ENCODE peak calls at places on chromosome 3, in five cellular contexts. P, U, Q, V and T are unnamed samples.

GRCh38 chr3:125057186-125057850 is 1.5 kb upstream of the HEG1 start:
- DNase-seq in P (peak), U (no peak), Q (no peak), V (no peak), T (no peak)

GRCh38 chr3:43736558-43736995 is 45.8 kb downstream of the ABHD5 start:
- DNase-seq in P (no peak), U (no peak), Q (no peak), V (peak), T (peak)

GRCh38 chr3:69901802-69902201 is 97.7 kb upstream of the SAMMSON start:
- DNase-seq in P (no peak), U (no peak), Q (no peak), V (no peak), T (no peak)

GRCh38 chr3:180802837-180803236 is 109.6 kb upstream of the FXR1 start:
- DNase-seq in P (peak), U (peak), Q (peak), V (peak), T (no peak)

GRCh38 chr3:51386159-51386851 is 1.2 kb downstream of the MANF start:
- DNase-seq in P (no peak), U (no peak), Q (peak), V (no peak), T (no peak)

GRCh38 chr3:105791919-105792786 is 76.7 kb downstream of the CBLB start:
- DNase-seq in P (peak), U (no peak), Q (no peak), V (peak), T (no peak)

GRCh38 chr3:157064402-157064801 is 95.5 kb downstream of the CCNL1 start:
- DNase-seq in P (no peak), U (no peak), Q (peak), V (no peak), T (no peak)

GRCh38 chr3:9833078-9833477 is 10.7 kb downstream of the RPUSD3 start:
- DNase-seq in P (no peak), U (no peak), Q (no peak), V (no peak), T (no peak)

GRCh38 chr3:17201538-17201937 is 316.8 kb downstream of the PLCL2 start:
- DNase-seq in P (no peak), U (no peak), Q (no peak), V (no peak), T (no peak)

GRCh38 chr3:197137741-197138140 is 108.1 kb upstream of the MELTF start:
- DNase-seq in P (no peak), U (no peak), Q (no peak), V (no peak), T (no peak)

GRCh38 chr3:129572603-129573002 is 29.6 kb downstream of the H1-8 start:
- DNase-seq in P (no peak), U (no peak), Q (no peak), V (no peak), T (no peak)

GRCh38 chr3:182795383-182795782 is 2.1 kb downstream of the ATP11B start:
- DNase-seq in P (peak), U (no peak), Q (peak), V (no peak), T (no peak)

GRCh38 chr3:141686477-141687280 is 51.4 kb upstream of the RNF7 start:
- DNase-seq in P (peak), U (no peak), Q (no peak), V (peak), T (no peak)

GRCh38 chr3:10570196-10570946 is 65.0 kb upstream of the ATP2B2 start:
- DNase-seq in P (no peak), U (no peak), Q (no peak), V (no peak), T (no peak)

GRCh38 chr3:94162700-94163099 is 99.8 kb downstream of the NSUN3 start:
- DNase-seq in P (peak), U (peak), Q (peak), V (peak), T (peak)

GRCh38 chr3:55624238-55624637 is 137.1 kb upstream of the WNT5A start:
- DNase-seq in P (peak), U (no peak), Q (peak), V (no peak), T (no peak)

GRCh38 chr3:70000563-70001081 is 1.1 kb downstream of the SAMMSON start:
- DNase-seq in P (no peak), U (no peak), Q (no peak), V (peak), T (no peak)

GRCh38 chr3:126309162-126309561 is 48.0 kb downstream of the KLF15 start:
- DNase-seq in P (no peak), U (no peak), Q (no peak), V (no peak), T (no peak)

GRCh38 chr3:108099679-108100428 is 9.0 kb upstream of the CD47 start:
- DNase-seq in P (no peak), U (no peak), Q (peak), V (no peak), T (no peak)
- TF ChIP-seq CTCF in P (no peak), U (no peak), Q (no peak), V (no peak), T (no peak)

DNA sequence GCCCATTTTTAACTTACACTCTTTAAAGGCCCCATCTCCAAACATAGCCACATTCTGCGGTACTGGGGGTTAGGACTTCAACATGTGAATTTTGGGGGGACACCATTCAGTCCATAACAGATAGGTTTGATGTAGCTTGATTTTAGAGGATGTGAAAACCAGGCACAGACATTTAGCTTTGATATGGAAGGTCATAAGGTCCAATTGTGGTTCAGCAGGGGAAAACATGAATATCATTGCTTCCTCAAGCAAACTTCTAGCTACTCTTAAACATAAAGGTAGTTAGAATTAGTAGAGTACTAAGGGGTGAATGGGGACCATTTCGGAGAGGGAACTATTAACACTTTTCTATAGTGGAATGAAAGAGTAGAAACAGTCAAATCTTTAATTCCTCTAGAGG is 13.6 kb upstream of the NFKBIZ start:
- DNase-seq in P (no peak), U (no peak), Q (no peak), V (no peak), T (no peak)
- H3K4me3 ChIP-seq in P (no peak), U (no peak), Q (peak), V (no peak), T (no peak)

GRCh38 chr3:37308247-37308646 is 133.9 kb upstream of the LRRFIP2 start:
- DNase-seq in P (peak), U (peak), Q (peak), V (peak), T (no peak)
- TF ChIP-seq CTCF in P (peak), U (peak), Q (peak), V (peak), T (no peak)

GRCh38 chr3:112634786-112635541 is 6.0 kb downstream of the CCDC80 start:
- DNase-seq in P (no peak), U (no peak), Q (no peak), V (no peak), T (no peak)
- H3K4me3 ChIP-seq in P (peak), U (no peak), Q (no peak), V (no peak), T (no peak)

DNA sequence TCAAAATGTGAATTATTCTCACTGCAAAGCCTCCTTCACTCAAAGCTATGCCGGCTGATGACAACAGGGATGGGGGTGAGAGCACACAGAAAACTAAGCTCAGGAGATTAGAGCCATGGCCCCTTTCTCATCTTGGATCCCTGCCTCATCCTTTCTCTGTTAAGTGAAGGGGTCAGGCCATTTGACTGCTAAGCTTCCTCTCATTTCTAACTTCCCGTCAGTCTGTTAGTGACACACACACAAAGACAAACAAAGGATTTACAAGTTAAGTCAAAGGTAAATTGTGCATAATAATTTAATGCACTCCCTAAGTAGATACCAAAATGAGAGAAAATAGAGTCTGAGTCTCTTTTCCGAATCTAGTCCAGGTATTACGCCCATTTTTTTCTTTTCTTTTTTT is 1.2 kb downstream of the SS18L2 start:
- DNase-seq in P (no peak), U (no peak), Q (no peak), V (no peak), T (no peak)
- TF ChIP-seq CTCF in P (no peak), U (no peak), Q (no peak), V (no peak), T (no peak)

GRCh38 chr3:52707585-52707984 is 1.7 kb downstream of the SPCS1 start:
- DNase-seq in P (no peak), U (no peak), Q (peak), V (no peak), T (no peak)
- H3K4me3 ChIP-seq in P (no peak), U (no peak), Q (peak), V (peak), T (peak)

DNA sequence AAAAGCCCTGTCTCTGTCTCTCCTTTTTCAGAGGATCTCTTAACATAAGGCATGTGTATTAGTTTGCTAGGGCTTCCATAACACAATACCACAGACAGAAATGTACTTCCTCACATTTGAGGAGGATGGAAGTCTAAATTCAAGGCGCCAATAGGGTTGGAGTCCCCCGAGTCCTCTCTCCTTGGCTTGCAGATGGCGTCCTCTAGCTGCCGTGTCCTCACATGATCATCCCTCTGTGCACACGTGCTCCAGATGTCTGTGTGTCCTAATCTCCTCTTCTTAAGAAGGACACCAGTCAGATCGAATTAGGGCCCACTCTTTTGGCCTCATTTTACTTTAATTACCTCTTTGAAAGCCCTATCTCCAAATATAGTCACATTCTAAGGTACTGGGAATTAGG is 23.1 kb upstream of the BFSP2 start:
- DNase-seq in P (no peak), U (no peak), Q (peak), V (peak), T (no peak)
- TF ChIP-seq CTCF in P (peak), U (no peak), Q (peak), V (no peak), T (no peak)

GRCh38 chr3:145182196-145182911 is 978.6 kb downstream of the PLOD2 start:
- DNase-seq in P (peak), U (no peak), Q (no peak), V (no peak), T (no peak)
- H3K4me3 ChIP-seq in P (no peak), U (no peak), Q (peak), V (peak), T (no peak)

DNA sequence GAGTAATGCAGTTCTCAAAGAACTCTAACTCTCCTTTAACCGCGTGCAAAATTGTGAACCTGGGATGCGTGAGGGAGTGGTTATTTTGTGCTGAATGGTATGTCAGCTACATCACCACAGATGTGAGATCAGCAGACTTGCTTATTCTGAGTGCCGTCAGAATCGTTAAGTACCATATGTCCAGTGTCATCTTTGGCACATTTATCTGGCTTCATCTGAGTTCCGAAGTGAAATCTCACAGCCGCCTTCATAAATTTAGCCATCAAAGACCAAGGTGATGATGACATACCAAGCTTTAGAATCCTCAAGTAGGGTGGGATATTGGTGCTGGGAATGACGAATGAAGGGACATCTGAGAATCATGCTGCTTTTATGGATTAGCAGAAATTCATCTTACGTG is 347.2 kb upstream of the TPRG1 start:
- DNase-seq in P (peak), U (no peak), Q (no peak), V (no peak), T (no peak)
- TF ChIP-seq CTCF in P (no peak), U (no peak), Q (no peak), V (no peak), T (no peak)

GRCh38 chr3:61381745-61382392 is 130.6 kb upstream of the FHIT start:
- DNase-seq in P (peak), U (peak), Q (peak), V (peak), T (peak)
- H3K4me3 ChIP-seq in P (no peak), U (no peak), Q (no peak), V (no peak), T (no peak)